ENCODE peak calls at places on chromosomes 13 and 19, in seven cellular contexts. O is heart left ventricle, J is upper lobe of left lung, P is A549, N is tibial nerve, E is IMR-90, A is Peyer's patch. S is an unnamed sample.

GRCh38 chr13:50125556-50126377 is 110.5 kb downstream of the KCNRG start:
- DNase-seq in O (peak; percentile 94), E (peak; percentile 80), P (peak; percentile 35), N (peak; percentile 96), A (peak; percentile 97), J (peak; percentile 98), S (peak; percentile 95)

GRCh38 chr19:56639217-56639616 is 3.7 kb upstream of the SMIM17 start:
- DNase-seq in P (no peak), A (no peak), O (no peak), N (no peak), J (no peak), E (peak; percentile 3), S (no peak)

GRCh38 chr13:36001561-36001960 is 129.6 kb downstream of the DCLK1 start:
- DNase-seq in P (no peak), J (no peak), N (no peak), E (no peak), A (no peak), O (no peak), S (no peak)

GRCh38 chr19:33440241-33440640 is 66.7 kb downstream of the CEBPG start:
- DNase-seq in A (peak; percentile 41), E (no peak), N (no peak), P (no peak), J (no peak), O (peak; percentile 13), S (no peak)

GRCh38 chr13:109297628-109298027 is 488.8 kb downstream of the IRS2 start:
- DNase-seq in O (no peak), P (no peak), N (no peak), J (no peak), A (no peak), E (peak; percentile 90), S (no peak)

GRCh38 chr13:41859555-41859954 is 101.4 kb downstream of the VWA8 start:
- DNase-seq in N (no peak), J (no peak), E (no peak), P (no peak), O (no peak), A (no peak), S (no peak)

GRCh38 chr13:29799041-29799440 is 51.4 kb downstream of the UBL3 start:
- DNase-seq in J (no peak), A (no peak), P (no peak), E (no peak), O (no peak), N (no peak), S (no peak)

GRCh38 chr13:46648166-46648607 is 95.2 kb downstream of the LRCH1 start:
- DNase-seq in J (no peak), O (no peak), A (no peak), N (no peak), E (peak; percentile 60), P (no peak), S (peak; percentile 17)

GRCh38 chr13:36135876-36136275 is 4.7 kb upstream of the DCLK1 start:
- DNase-seq in O (no peak), N (no peak), E (no peak), J (no peak), P (no peak), A (no peak), S (no peak)

GRCh38 chr13:42970824-42971669 is 21.0 kb downstream of the EPSTI1 start:
- DNase-seq in E (peak; percentile 43), J (no peak), O (no peak), A (no peak), N (no peak), P (peak; percentile 28), S (peak; percentile 35)

GRCh38 chr19:40466219-40467006 is at the start of gene SPTBN4:
- DNase-seq in N (peak; percentile 31), E (no peak), O (no peak), P (no peak), J (no peak), A (no peak), S (no peak)

GRCh38 chr13:73287871-73288270 is 229.1 kb downstream of the KLF5 start:
- DNase-seq in O (no peak), E (no peak), N (no peak), P (no peak), J (no peak), A (no peak), S (no peak)

GRCh38 chr19:18364826-18365528 is 21.0 kb upstream of the GDF15 start:
- DNase-seq in A (peak; percentile 72), E (peak; percentile 100), J (no peak), P (peak; percentile 71), N (no peak), O (peak; percentile 70), S (peak; percentile 96)
- TF ChIP-seq POLR2A in A (no peak), E (peak; percentile 23), J (no peak), P (no peak), N (no peak), O (no peak), S (no peak)

DNA sequence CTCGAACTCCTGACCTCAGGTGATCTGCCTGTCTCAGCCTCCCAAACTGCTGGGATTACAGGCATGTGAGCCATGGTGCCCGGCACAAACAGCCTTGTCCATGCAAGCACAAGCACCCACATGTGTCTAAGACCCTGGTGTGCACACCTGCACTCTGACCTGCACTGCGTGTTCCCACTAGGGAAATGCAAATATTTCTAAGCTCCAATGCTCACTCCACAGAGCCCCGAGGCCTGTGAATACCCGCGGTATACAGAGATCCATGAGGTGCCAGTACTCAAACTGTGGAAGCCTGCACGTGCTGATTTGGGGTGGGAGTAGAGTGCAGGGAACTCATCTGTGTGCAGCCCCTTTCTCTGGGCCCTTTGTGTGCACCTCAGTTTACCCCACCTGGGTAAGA is 14.7 kb downstream of the GADD45B start:
- DNase-seq in A (no peak), O (no peak), J (no peak), E (no peak), N (no peak), P (no peak), S (no peak)
- H3K4me1 ChIP-seq in A (peaks cover 33% of the 10 kb centered on the region), O (peaks cover 39% of the 10 kb centered on the region), J (peaks cover 56% of the 10 kb centered on the region), E (peaks cover 20% of the 10 kb centered on the region), N (peaks cover 39% of the 10 kb centered on the region), P (peaks cover 55% of the 10 kb centered on the region), S (peaks cover 37% of the 10 kb centered on the region)

DNA sequence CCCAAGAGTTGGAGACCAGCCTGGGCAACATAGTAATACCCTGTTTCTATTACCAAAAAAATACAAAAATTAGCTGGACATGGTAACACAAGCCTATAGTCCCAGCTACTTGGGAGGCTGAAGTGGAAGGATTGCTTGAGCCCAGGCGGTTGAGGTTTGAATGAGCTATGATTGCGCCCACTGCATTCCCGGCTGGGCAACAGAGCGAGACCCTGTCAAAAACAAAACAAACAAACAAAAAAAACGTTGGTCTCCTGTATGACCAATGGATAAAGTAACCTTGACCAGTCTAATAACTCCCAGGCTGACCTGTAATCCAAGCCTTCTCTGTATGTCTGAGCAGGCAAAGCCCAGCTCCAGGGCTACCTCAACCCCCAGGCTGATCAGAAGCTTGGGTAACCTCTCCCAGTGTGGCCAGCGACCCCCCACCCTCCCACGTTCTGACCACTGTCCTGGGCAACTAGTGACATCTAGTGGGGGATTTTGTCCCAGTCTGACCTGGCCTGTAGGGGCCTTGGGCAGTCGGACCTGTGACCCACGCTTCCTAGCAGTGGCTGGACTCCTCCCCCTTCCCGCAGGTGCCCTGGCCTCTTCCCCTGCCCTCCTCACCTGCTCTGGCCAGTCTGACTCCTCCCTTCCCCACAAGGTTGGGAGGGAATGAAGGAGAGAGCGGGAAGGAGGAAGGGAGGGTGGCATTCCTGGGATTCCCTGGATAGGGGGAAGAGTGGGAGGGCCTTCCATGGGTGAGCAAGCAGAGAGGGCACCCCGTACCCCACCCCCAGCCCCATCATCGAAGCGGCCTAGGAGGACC is 1.0 kb upstream of the BCAM start:
- DNase-seq in N (no peak), O (no peak), P (peak; percentile 82), J (no peak), E (peak; percentile 34), A (no peak), S (no peak)
- TF ChIP-seq CTCF in N (peak; percentile 36), O (peak; percentile 56), P (peak; percentile 85), J (peak; percentile 64), E (peak; percentile 59), A (no peak), S (peak; percentile 26)

GRCh38 chr19:13408889-13409518 is 97.3 kb downstream of the CACNA1A start:
- DNase-seq in J (no peak), N (no peak), O (no peak), E (no peak), A (no peak), P (no peak), S (peak; percentile 72)

GRCh38 chr19:13410946-13411345 is 95.3 kb downstream of the CACNA1A start:
- DNase-seq in O (no peak), P (no peak), E (no peak), J (no peak), A (no peak), N (no peak), S (no peak)

GRCh38 chr19:13417054-13417453 is 89.2 kb downstream of the CACNA1A start:
- DNase-seq in A (no peak), O (peak; percentile 46), P (no peak), J (no peak), N (no peak), E (no peak), S (no peak)

DNA sequence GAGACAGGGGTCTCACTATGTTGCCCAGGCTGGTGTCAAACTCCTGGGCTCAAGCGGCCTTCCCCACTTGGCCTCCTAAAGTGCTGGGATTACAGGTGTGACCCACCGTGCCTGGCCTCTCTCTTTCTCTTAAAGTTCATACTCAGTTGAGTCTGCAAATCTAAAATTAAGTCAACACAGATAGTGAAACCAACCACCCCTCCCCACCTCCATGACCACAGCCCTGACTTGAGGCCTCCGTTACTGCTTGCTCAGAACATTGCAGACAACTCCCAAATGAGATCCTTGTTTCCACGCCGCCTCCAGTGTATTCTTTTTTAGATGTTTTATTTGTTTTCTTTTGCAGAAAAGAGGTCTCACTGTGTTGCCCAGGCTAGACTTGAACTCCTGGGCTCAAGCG is 94.4 kb downstream of the CACNA1A start:
- DNase-seq in O (no peak), N (no peak), P (no peak), A (no peak), E (no peak), J (no peak), S (no peak)
- TF ChIP-seq POLR2A in O (no peak), N (no peak), P (no peak), A (no peak), E (no peak), J (no peak), S (no peak)

GRCh38 chr19:58558066-58558622 is at the start of gene UBE2M:
- DNase-seq in J (no peak), E (no peak), O (peak; percentile 79), A (no peak), N (no peak), P (no peak), S (peak; percentile 72)
- H3K4me1 ChIP-seq in J (peaks cover 62% of the 10 kb centered on the region), E (peaks cover 32% of the 10 kb centered on the region), O (peaks cover 67% of the 10 kb centered on the region), A (peaks cover 41% of the 10 kb centered on the region), N (peaks cover 57% of the 10 kb centered on the region), P (peaks cover 42% of the 10 kb centered on the region), S (peaks cover 70% of the 10 kb centered on the region)

GRCh38 chr19:6948884-6949283 is 61.5 kb downstream of the ADGRE1 start:
- DNase-seq in O (no peak), P (no peak), A (no peak), E (no peak), J (no peak), N (no peak), S (no peak)
- TF ChIP-seq CTCF in O (no peak), P (no peak), A (no peak), E (no peak), J (no peak), N (no peak), S (no peak)

GRCh38 chr19:16197622-16198362 is at the start of gene AP1M1:
- DNase-seq in P (peak; percentile 93), N (peak; percentile 95), A (peak; percentile 98), O (peak; percentile 99), J (peak; percentile 99), E (peak; percentile 97), S (peak; percentile 98)
- TF ChIP-seq POLR2A in P (peak; percentile 54), N (peak; percentile 50), A (peak; percentile 21), O (no peak), J (no peak), E (peak; percentile 42), S (no peak)

S was measured in adrenal gland.